ENCODE peak calls at places on chromosomes 5 and 9, in ten cellular contexts. U, Z, H, D, L, T, B, O, R and G are unnamed samples. For H3K27me3 and H3K36me3, the result is how much of the 10 kb centered on the place peaks cover.

GRCh38 chr5:39863926-39864572 is 439.3 kb upstream of the DAB2 start:
- DNase-seq in R (no peak), H (no peak), B (no peak), O (peak), U (no peak), T (no peak), D (no peak), Z (no peak), L (no peak), G (no peak)

GRCh38 chr9:107239474-107239873 is 43.6 kb upstream of the RAD23B start:
- DNase-seq in D (peak), Z (peak), L (no peak), R (peak), H (peak), O (no peak), U (no peak), T (no peak), B (peak), G (peak)

GRCh38 chr9:114223564-114224246 is 68.4 kb downstream of the COL27A1 start:
- DNase-seq in H (peak), B (peak), R (peak), T (no peak), Z (peak), O (no peak), L (no peak), D (no peak), U (no peak), G (no peak)

GRCh38 chr9:29691758-29692407 is 2118.6 kb upstream of the C9orf72 start:
- DNase-seq in R (peak), L (no peak), T (no peak), D (no peak), U (no peak), H (peak), O (peak), Z (no peak), B (no peak), G (no peak)

GRCh38 chr5:98770158-98770910 is 3.1 kb upstream of the RGMB start:
- DNase-seq in B (peak), R (peak), U (peak), O (peak), Z (peak), D (no peak), L (peak), T (no peak), H (peak), G (peak)

GRCh38 chr9:89743576-89744254 is 138.9 kb downstream of the GADD45G start:
- DNase-seq in R (no peak), O (no peak), D (peak), U (no peak), T (no peak), B (no peak), Z (no peak), H (no peak), L (no peak), G (peak)

GRCh38 chr5:75601567-75601966 is 9.7 kb upstream of the ANKDD1B start:
- DNase-seq in L (no peak), T (no peak), U (no peak), O (no peak), D (no peak), Z (no peak), H (peak), B (no peak), R (no peak), G (no peak)

GRCh38 chr5:64437496-64437895 is 68.3 kb upstream of the RGS7BP start:
- DNase-seq in H (peak), B (no peak), R (no peak), T (no peak), O (no peak), U (no peak), D (no peak), Z (no peak), L (no peak), G (no peak)

GRCh38 chr9:27379311-27380236 is 82.6 kb upstream of the EQTN start:
- DNase-seq in Z (no peak), O (no peak), R (no peak), H (no peak), L (peak), B (no peak), T (no peak), U (no peak), D (peak), G (peak)

GRCh38 chr5:22504411-22504810 is 348.7 kb downstream of the CDH12 start:
- DNase-seq in Z (no peak), T (no peak), H (no peak), B (no peak), R (no peak), U (no peak), L (no peak), D (no peak), O (no peak), G (no peak)

GRCh38 chr5:14749579-14750091 is 85.1 kb downstream of the OTULIN start:
- DNase-seq in L (no peak), U (no peak), R (peak), H (no peak), Z (peak), O (no peak), D (no peak), B (no peak), T (no peak), G (no peak)

GRCh38 chr5:2904956-2905355 is 153.5 kb upstream of the IRX2 start:
- DNase-seq in O (no peak), R (no peak), H (no peak), T (no peak), U (no peak), B (no peak), D (no peak), L (no peak), Z (no peak), G (no peak)

GRCh38 chr5:131413605-131414559 is 150.0 kb downstream of the CDC42SE2 start:
- DNase-seq in D (no peak), U (no peak), B (no peak), T (no peak), O (no peak), L (no peak), Z (no peak), R (no peak), H (no peak), G (no peak)

GRCh38 chr5:31755299-31756053 is 116.5 kb downstream of the PDZD2 start:
- DNase-seq in L (no peak), H (no peak), Z (no peak), B (no peak), O (no peak), U (no peak), D (no peak), T (no peak), R (no peak), G (no peak)

GRCh38 chr9:4859035-4859434 is 66.3 kb downstream of the RCL1 start:
- DNase-seq in T (no peak), U (no peak), Z (no peak), D (no peak), R (no peak), O (no peak), B (no peak), H (no peak), L (no peak), G (no peak)

GRCh38 chr9:124766326-124766725 is 4.8 kb downstream of the NR6A1 start:
- DNase-seq in L (no peak), D (no peak), B (no peak), O (no peak), H (no peak), R (no peak), Z (no peak), U (no peak), T (no peak), G (no peak)
- H3K27me3 ChIP-seq in L (under half), D (under half), B (half or more), O (under half), H (under half), R (under half), Z (half or more), U (under half), T (under half), G (under half)

GRCh38 chr9:37442556-37442955 is 20.1 kb downstream of the GRHPR start:
- DNase-seq in L (no peak), H (no peak), D (no peak), Z (no peak), R (no peak), U (no peak), B (no peak), T (no peak), O (no peak), G (no peak)
- H3K36me3 ChIP-seq in L (under half), H (under half), D (under half), Z (under half), R (under half), U (half or more), B (under half), T (under half), O (under half), G (under half)

DNA sequence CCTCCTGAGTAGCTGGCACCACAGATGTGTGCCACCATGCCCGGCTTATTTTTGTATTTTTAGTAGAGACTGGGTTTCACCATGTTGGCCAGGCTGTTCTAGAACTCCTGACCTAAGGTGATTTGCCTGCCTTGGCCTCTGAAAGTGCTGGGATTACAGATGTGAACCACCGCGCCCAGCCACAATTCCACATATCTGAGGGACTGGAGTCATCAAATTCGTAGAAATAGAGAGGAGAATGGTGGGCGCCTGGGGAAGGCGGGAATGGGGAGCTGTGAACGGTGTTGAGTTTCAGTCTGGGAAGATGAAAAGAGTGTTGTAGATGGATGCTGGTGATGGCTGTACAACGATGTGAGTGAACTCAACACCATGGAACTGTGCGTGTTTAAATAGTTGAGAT is 1.9 kb upstream of the ABO start:
- DNase-seq in L (no peak), Z (no peak), B (no peak), R (no peak), D (no peak), H (no peak), U (no peak), O (no peak), T (no peak), G (no peak)
- H3K27me3 ChIP-seq in L (under half), Z (half or more), B (half or more), R (under half), D (under half), H (half or more), U (under half), O (under half), T (under half), G (under half)

GRCh38 chr9:2427016-2427891 is 194.3 kb upstream of the VLDLR start:
- DNase-seq in R (peak), O (peak), T (no peak), U (no peak), H (no peak), D (no peak), L (no peak), Z (peak), B (no peak), G (no peak)
- H3K36me3 ChIP-seq in R (under half), O (under half), T (under half), U (under half), H (under half), D (under half), L (under half), Z (under half), B (under half), G (under half)

GRCh38 chr9:97847474-97848236 is 5.4 kb upstream of the FOXE1 start:
- DNase-seq in U (no peak), O (no peak), R (no peak), T (no peak), L (no peak), Z (no peak), D (no peak), B (no peak), H (no peak), G (no peak)
- H3K27me3 ChIP-seq in U (half or more), O (under half), R (under half), T (half or more), L (half or more), Z (half or more), D (under half), B (half or more), H (half or more), G (under half)

GRCh38 chr5:179780343-179780742 is 13.4 kb upstream of the LTC4S start:
- DNase-seq in T (no peak), Z (no peak), R (no peak), H (no peak), B (no peak), D (no peak), L (no peak), O (no peak), U (peak), G (no peak)

GRCh38 chr5:179781846-179782245 is 11.9 kb upstream of the LTC4S start:
- DNase-seq in D (no peak), B (no peak), Z (no peak), T (no peak), R (no peak), L (no peak), H (no peak), O (no peak), U (no peak), G (no peak)

GRCh38 chr5:179777909-179778308 is 15.9 kb upstream of the LTC4S start:
- DNase-seq in B (no peak), O (no peak), Z (no peak), R (no peak), L (no peak), T (no peak), D (no peak), U (no peak), H (no peak), G (no peak)

GRCh38 chr5:179778591-179778990 is 15.2 kb upstream of the LTC4S start:
- DNase-seq in Z (no peak), U (no peak), T (no peak), R (no peak), H (no peak), B (no peak), L (no peak), O (no peak), D (no peak), G (no peak)

GRCh38 chr5:179779826-179780225 is 14.0 kb upstream of the LTC4S start:
- DNase-seq in T (no peak), L (no peak), D (no peak), B (no peak), Z (no peak), U (peak), R (no peak), H (no peak), O (no peak), G (no peak)
- H3K36me3 ChIP-seq in T (under half), L (under half), D (under half), B (under half), Z (under half), U (half or more), R (under half), H (under half), O (under half), G (under half)

GRCh38 chr5:12865529-12865928 is 961.3 kb upstream of the CTNND2 start:
- DNase-seq in U (no peak), Z (no peak), H (no peak), O (no peak), B (no peak), L (no peak), D (no peak), T (no peak), R (peak), G (no peak)

DNA sequence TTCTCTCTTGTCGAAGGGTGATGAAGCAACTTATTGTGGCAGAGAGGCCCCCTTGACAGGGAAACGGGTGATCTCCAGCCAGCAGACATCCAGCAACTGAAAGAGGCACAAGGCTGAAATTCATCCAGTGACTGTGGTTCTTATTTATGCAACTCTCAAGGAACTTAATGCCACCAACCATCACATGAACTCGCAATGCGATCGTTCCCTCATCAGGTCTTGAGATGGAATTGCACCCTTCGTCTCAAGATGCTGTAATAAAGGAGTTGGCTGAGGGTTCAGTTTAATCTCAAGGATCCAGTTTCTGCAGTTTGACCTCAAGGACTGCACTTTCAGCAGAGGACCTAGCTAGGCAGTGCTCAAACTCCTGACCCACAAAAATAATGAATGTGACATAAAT is 957.6 kb upstream of the CTNND2 start:
- DNase-seq in T (no peak), U (no peak), O (no peak), R (no peak), H (no peak), D (no peak), L (no peak), B (no peak), Z (no peak), G (no peak)
- H3K27me3 ChIP-seq in T (under half), U (under half), O (under half), R (under half), H (under half), D (under half), L (under half), B (under half), Z (under half), G (under half)